ENCODE peak calls at places on chromosomes 5 and 9, in five cellular contexts. O is ovary; M is AG04450; A is cardiac muscle cell; W is CD8-positive, alpha-beta T cell. Y is an unnamed sample.

GRCh38 chr9:72364679-72365524 is at the start of gene ZFAND5:
- DNase-seq in O (peak), M (peak), A (peak), W (peak), Y (peak)

GRCh38 chr9:93081081-93081529 is 14.9 kb upstream of the CARD19 start:
- DNase-seq in O (no peak), M (no peak), A (no peak), W (no peak), Y (no peak)

GRCh38 chr5:143402464-143403356 is 776 bp downstream of the NR3C1 start:
- DNase-seq in O (peak), M (no peak), A (peak), W (peak), Y (no peak)

GRCh38 chr9:96567203-96567700 is 52.4 kb downstream of the CDC14B start:
- DNase-seq in O (no peak), M (no peak), A (no peak), W (peak), Y (no peak)

GRCh38 chr9:12604154-12604825 is 88.9 kb upstream of the TYRP1 start:
- DNase-seq in O (no peak), M (no peak), A (peak), W (no peak), Y (no peak)

GRCh38 chr5:125189451-125190051 is 443.1 kb upstream of the ZNF608 start:
- DNase-seq in O (no peak), M (no peak), A (no peak), W (no peak), Y (no peak)

GRCh38 chr5:108141676-108142075 is 240.2 kb downstream of the FBXL17 start:
- DNase-seq in O (no peak), M (no peak), A (no peak), W (no peak), Y (no peak)

GRCh38 chr9:33524431-33524947 is 438 bp downstream of the ANKRD18B start:
- DNase-seq in O (no peak), M (no peak), A (peak), W (peak), Y (no peak)

GRCh38 chr9:105129731-105130130 is 114.7 kb upstream of the SLC44A1 start:
- DNase-seq in O (no peak), M (no peak), A (no peak), W (no peak), Y (no peak)

GRCh38 chr9:108665856-108666784 is 189.7 kb downstream of the ACTL7B start:
- DNase-seq in O (no peak), M (no peak), A (no peak), W (no peak), Y (no peak)

GRCh38 chr9:87718231-87718630 is 7.7 kb upstream of the CTSL start:
- DNase-seq in O (no peak), M (no peak), A (no peak), W (no peak), Y (no peak)

GRCh38 chr5:181129601-181130000 is 1.4 kb downstream of the OR2V1 start:
- DNase-seq in O (no peak), M (no peak), A (no peak), W (no peak), Y (no peak)

GRCh38 chr5:149731332-149731616 is 1.2 kb downstream of the PPARGC1B start:
- DNase-seq in O (peak), M (no peak), A (no peak), W (no peak), Y (no peak)

DNA sequence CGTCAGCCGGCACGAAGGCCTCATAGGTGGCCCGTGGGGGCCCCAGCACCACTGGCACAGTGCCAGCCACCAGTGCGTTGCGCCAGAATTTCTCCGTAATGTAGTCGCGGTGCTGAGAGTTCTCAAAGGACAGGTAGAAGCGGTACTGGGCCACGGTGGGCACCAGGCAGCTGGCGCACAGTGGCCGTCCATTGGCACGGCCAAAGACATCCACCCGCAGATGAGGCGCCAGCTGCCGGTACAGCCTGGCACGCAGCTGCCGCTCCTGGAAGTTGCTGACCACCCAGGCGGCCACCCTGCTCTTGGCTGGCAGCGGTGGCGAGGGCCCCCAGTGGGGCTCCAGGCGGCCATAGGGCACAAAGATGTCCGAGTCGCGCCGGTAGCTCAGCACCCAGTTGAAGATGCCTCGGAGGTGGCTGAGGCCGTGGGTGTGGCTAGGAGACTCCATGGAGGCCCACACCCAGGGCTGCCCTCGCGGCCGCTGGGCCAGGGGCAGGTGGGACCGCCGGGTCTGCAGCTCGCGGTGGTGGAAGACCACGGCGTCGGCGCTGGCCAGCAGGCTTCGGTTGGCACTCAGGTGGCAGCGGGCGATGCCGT is 859 bp downstream of the FUT7 start:
- DNase-seq in O (no peak), M (no peak), A (no peak), W (no peak), Y (no peak)
- H3K4me3 ChIP-seq in O (no peak), M (no peak), A (no peak), W (peak), Y (no peak)

DNA sequence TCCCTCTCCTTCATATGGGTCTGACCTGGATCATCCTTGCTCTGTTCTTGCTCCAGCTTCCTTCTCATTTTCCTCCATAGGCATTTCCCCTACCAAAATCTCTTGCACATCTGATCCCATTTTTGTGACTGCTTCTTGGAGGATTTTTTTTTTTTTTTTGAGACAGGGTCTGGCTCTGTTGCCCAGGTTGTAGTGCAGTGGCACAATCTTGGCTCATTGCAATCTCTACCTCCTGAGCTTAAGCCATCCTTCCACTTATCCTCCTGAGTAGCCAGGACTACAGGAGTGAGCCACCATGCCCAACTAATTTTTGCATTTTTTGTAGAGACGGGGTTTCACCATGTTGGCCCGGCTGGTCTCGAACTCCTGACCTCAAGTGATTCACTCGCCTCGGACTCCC is 10.5 kb upstream of the JMY start:
- DNase-seq in O (no peak), M (no peak), A (no peak), W (no peak), Y (no peak)
- TF ChIP-seq CTCF in O (no peak), M (no peak), A (no peak), W (no peak), Y (no peak)

GRCh38 chr5:132667761-132668705 is 5.8 kb upstream of the IL4 start:
- DNase-seq in O (no peak), M (no peak), A (no peak), W (no peak), Y (no peak)

GRCh38 chr5:132666310-132667123 is 7.3 kb upstream of the IL4 start:
- DNase-seq in O (no peak), M (no peak), A (no peak), W (no peak), Y (no peak)

GRCh38 chr5:132668706-132669454 is 4.9 kb upstream of the IL4 start:
- DNase-seq in O (no peak), M (no peak), A (no peak), W (no peak), Y (no peak)

GRCh38 chr5:132665681-132666080 is 7.7 kb downstream of the IL13 start:
- DNase-seq in O (no peak), M (no peak), A (no peak), W (no peak), Y (no peak)

GRCh38 chr5:132667309-132667708 is 6.5 kb upstream of the IL4 start:
- DNase-seq in O (no peak), M (no peak), A (no peak), W (no peak), Y (no peak)
- H3K4me3 ChIP-seq in O (no peak), M (no peak), A (no peak), W (no peak), Y (no peak)

GRCh38 chr5:95283761-95284511 is 958 bp downstream of the MCTP1 start:
- DNase-seq in O (no peak), M (no peak), A (peak), W (peak), Y (no peak)
- TF ChIP-seq CTCF in O (no peak), M (peak), A (peak), W (no peak), Y (peak)

DNA sequence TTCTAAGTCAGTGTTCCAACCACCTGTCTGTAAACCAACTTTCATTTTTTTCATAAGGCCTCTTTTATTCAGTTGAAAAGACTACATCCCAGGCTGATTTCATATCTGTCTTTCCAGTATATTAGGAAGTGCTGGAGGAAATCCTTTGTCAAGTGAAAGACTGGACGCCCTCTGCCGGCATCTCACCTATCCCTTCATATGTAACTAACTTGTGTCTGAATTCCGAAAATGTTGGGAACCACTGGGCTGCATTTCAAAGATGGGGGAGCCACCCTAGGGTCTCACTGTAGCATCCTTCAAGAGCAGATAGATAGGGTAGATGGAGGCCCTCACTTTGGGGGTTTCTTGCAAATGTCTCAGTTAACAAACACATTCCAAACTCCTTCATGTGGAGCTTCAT is 569.8 kb downstream of the CTNND2 start:
- DNase-seq in O (no peak), M (no peak), A (no peak), W (no peak), Y (no peak)
- H3K4me3 ChIP-seq in O (no peak), M (no peak), A (no peak), W (no peak), Y (no peak)

DNA sequence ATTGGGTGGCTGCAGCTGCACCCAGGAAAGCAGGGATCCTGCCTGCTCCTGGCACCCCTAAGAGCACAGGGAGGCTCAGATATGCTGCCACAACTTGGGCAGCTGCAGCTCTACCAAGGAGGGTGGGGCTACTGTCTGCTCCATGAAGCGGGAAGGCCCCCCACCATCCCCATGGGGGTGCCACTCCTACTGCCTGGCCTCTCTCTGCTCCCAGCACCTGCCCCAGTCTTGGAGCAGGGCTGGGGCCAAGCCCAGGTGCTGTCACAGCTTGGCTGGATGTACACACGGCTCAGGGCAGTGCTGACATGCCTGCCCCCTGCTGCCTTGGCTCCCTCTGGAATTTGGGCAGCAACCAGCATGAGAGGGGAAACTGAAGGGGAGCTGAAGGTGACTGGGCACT is 214.7 kb upstream of the PLPPR1 start:
- DNase-seq in O (no peak), M (no peak), A (no peak), W (no peak), Y (no peak)
- TF ChIP-seq CTCF in O (no peak), M (no peak), A (no peak), W (no peak), Y (no peak)

GRCh38 chr5:151496041-151496484 is 48.7 kb downstream of the SLC36A1 start:
- DNase-seq in O (no peak), M (no peak), A (no peak), W (no peak), Y (no peak)
- H3K4me3 ChIP-seq in O (no peak), M (no peak), A (no peak), W (no peak), Y (no peak)

GRCh38 chr5:121053055-121053985 is 589.2 kb downstream of the PRR16 start:
- DNase-seq in O (no peak), M (no peak), A (no peak), W (no peak), Y (peak)
- TF ChIP-seq CTCF in O (no peak), M (no peak), A (no peak), W (no peak), Y (no peak)